ENCODE peak calls at places on chromosomes 5 and 9, in six cellular contexts. One of them, this sample, is unnamed.
A peak's percentile ranks its signal among the peaks of the same experiment; 100 is the strongest.

GRCh38 chr5:78320461-78320860 is 26.0 kb upstream of the AP3B1 start:
- DNase-seq in K562: peak; percentile 25
- DNase-seq in HepG2: peak; percentile 15
- DNase-seq in A549: peak; percentile 33
- DNase-seq in H1: no peak
- DNase-seq in SK-N-SH: peak; percentile 26
- DNase-seq in this sample: no peak

GRCh38 chr5:150164640-150165039 is 1.9 kb upstream of the CDX1 start:
- DNase-seq in A549: no peak
- DNase-seq in K562: no peak
- DNase-seq in SK-N-SH: no peak
- DNase-seq in H1: no peak
- DNase-seq in HepG2: no peak
- DNase-seq in this sample: no peak

GRCh38 chr5:177957241-177957640 is 38.8 kb downstream of the PROP1 start:
- DNase-seq in K562: no peak
- DNase-seq in SK-N-SH: no peak
- DNase-seq in H1: no peak
- DNase-seq in A549: no peak
- DNase-seq in HepG2: no peak
- DNase-seq in this sample: no peak

GRCh38 chr9:72041775-72042194 is 18.6 kb downstream of the C9orf57 start:
- DNase-seq in H1: no peak
- DNase-seq in HepG2: no peak
- DNase-seq in A549: no peak
- DNase-seq in K562: no peak
- DNase-seq in SK-N-SH: no peak
- DNase-seq in this sample: peak; percentile 1

GRCh38 chr9:124511891-124512805 is 4.9 kb upstream of the NR5A1 start:
- DNase-seq in A549: no peak
- DNase-seq in K562: peak; percentile 82
- DNase-seq in HepG2: peak; percentile 64
- DNase-seq in SK-N-SH: peak; percentile 96
- DNase-seq in H1: no peak
- DNase-seq in this sample: no peak

GRCh38 chr9:135241381-135242380 is 154.2 kb downstream of the OLFM1 start:
- DNase-seq in SK-N-SH: no peak
- DNase-seq in HepG2: no peak
- DNase-seq in K562: no peak
- DNase-seq in A549: no peak
- DNase-seq in H1: no peak
- DNase-seq in this sample: no peak

GRCh38 chr5:142883025-142883424 is 112.8 kb downstream of the ARHGAP26 start:
- DNase-seq in A549: no peak
- DNase-seq in SK-N-SH: no peak
- DNase-seq in K562: no peak
- DNase-seq in H1: no peak
- DNase-seq in HepG2: no peak
- DNase-seq in this sample: no peak

GRCh38 chr9:37436540-37436939 is 14.0 kb downstream of the GRHPR start:
- DNase-seq in A549: no peak
- DNase-seq in HepG2: no peak
- DNase-seq in K562: no peak
- DNase-seq in SK-N-SH: no peak
- DNase-seq in H1: no peak
- DNase-seq in this sample: no peak

GRCh38 chr5:24644757-24645156 is at the start of gene CDH10:
- DNase-seq in H1: peak; percentile 92
- DNase-seq in A549: peak; percentile 29
- DNase-seq in SK-N-SH: no peak
- DNase-seq in K562: no peak
- DNase-seq in HepG2: no peak
- DNase-seq in this sample: no peak

GRCh38 chr5:32443145-32443540 is 1.4 kb downstream of the ZFR start:
- DNase-seq in SK-N-SH: peak; percentile 17
- DNase-seq in K562: peak; percentile 23
- DNase-seq in HepG2: no peak
- DNase-seq in A549: no peak
- DNase-seq in H1: no peak
- DNase-seq in this sample: peak; percentile 31

GRCh38 chr5:2168601-2169416 is 286.1 kb upstream of the IRX4 start:
- DNase-seq in HepG2: no peak
- DNase-seq in H1: no peak
- DNase-seq in A549: no peak
- DNase-seq in K562: no peak
- DNase-seq in SK-N-SH: no peak
- DNase-seq in this sample: no peak

GRCh38 chr5:146647656-146648199 is 131.7 kb upstream of the GPR151 start:
- DNase-seq in A549: no peak
- DNase-seq in K562: no peak
- DNase-seq in SK-N-SH: peak; percentile 61
- DNase-seq in H1: no peak
- DNase-seq in HepG2: no peak
- DNase-seq in this sample: no peak

GRCh38 chr5:127412698-127413097 is 104.7 kb upstream of the PRRC1 start:
- DNase-seq in HepG2: no peak
- DNase-seq in H1: no peak
- DNase-seq in A549: no peak
- DNase-seq in K562: no peak
- DNase-seq in SK-N-SH: peak; percentile 23
- DNase-seq in this sample: no peak

GRCh38 chr5:109365653-109366052 is 44.1 kb downstream of the PJA2 start:
- DNase-seq in HepG2: no peak
- DNase-seq in A549: no peak
- DNase-seq in K562: no peak
- DNase-seq in SK-N-SH: no peak
- DNase-seq in H1: no peak
- DNase-seq in this sample: no peak

GRCh38 chr9:2492161-2492560 is 129.4 kb upstream of the VLDLR start:
- DNase-seq in SK-N-SH: no peak
- DNase-seq in A549: no peak
- DNase-seq in HepG2: no peak
- DNase-seq in K562: no peak
- DNase-seq in H1: no peak
- DNase-seq in this sample: no peak

GRCh38 chr5:51383494-51384081 is 340 bp downstream of the ISL1 start:
- DNase-seq in H1: no peak
- DNase-seq in K562: no peak
- DNase-seq in A549: no peak
- DNase-seq in HepG2: no peak
- DNase-seq in SK-N-SH: peak; percentile 23
- DNase-seq in this sample: no peak

GRCh38 chr9:34405719-34406118 is 29.0 kb upstream of the MYORG start:
- DNase-seq in HepG2: no peak
- DNase-seq in A549: no peak
- DNase-seq in SK-N-SH: no peak
- DNase-seq in H1: no peak
- DNase-seq in K562: no peak
- DNase-seq in this sample: no peak

GRCh38 chr9:96391021-96391765 is 7.7 kb upstream of the SLC35D2 start:
- DNase-seq in SK-N-SH: no peak
- DNase-seq in A549: peak; percentile 44
- DNase-seq in HepG2: peak; percentile 96
- DNase-seq in H1: no peak
- DNase-seq in K562: no peak
- DNase-seq in this sample: no peak

GRCh38 chr5:109345699-109346098 is 64.1 kb downstream of the PJA2 start:
- DNase-seq in A549: no peak
- DNase-seq in SK-N-SH: no peak
- DNase-seq in K562: no peak
- DNase-seq in H1: no peak
- DNase-seq in HepG2: no peak
- DNase-seq in this sample: no peak

GRCh38 chr5:45695011-45695667 is 1.0 kb downstream of the HCN1 start:
- DNase-seq in K562: no peak
- DNase-seq in HepG2: no peak
- DNase-seq in A549: no peak
- DNase-seq in SK-N-SH: peak; percentile 12
- DNase-seq in H1: no peak
- DNase-seq in this sample: no peak

GRCh38 chr5:172957458-172957857 is 1.8 kb upstream of the RPL26L1 start:
- DNase-seq in HepG2: no peak
- DNase-seq in A549: no peak
- DNase-seq in H1: no peak
- DNase-seq in SK-N-SH: no peak
- DNase-seq in K562: no peak
- DNase-seq in this sample: no peak

GRCh38 chr5:172956936-172957335 is 2.3 kb upstream of the RPL26L1 start:
- DNase-seq in A549: no peak
- DNase-seq in H1: no peak
- DNase-seq in SK-N-SH: no peak
- DNase-seq in HepG2: no peak
- DNase-seq in K562: no peak
- DNase-seq in this sample: no peak

GRCh38 chr5:172959824-172960799 is 888 bp downstream of the RPL26L1 start:
- DNase-seq in HepG2: no peak
- DNase-seq in H1: no peak
- DNase-seq in SK-N-SH: no peak
- DNase-seq in K562: no peak
- DNase-seq in A549: no peak
- DNase-seq in this sample: no peak

GRCh38 chr5:172956228-172956627 is 3.0 kb upstream of the RPL26L1 start:
- DNase-seq in A549: no peak
- DNase-seq in SK-N-SH: no peak
- DNase-seq in HepG2: no peak
- DNase-seq in H1: no peak
- DNase-seq in K562: no peak
- DNase-seq in this sample: no peak

GRCh38 chr5:172958268-172959046 is 767 bp upstream of the RPL26L1 start:
- DNase-seq in SK-N-SH: peak; percentile 95
- DNase-seq in A549: peak; percentile 84
- DNase-seq in H1: peak; percentile 33
- DNase-seq in K562: peak; percentile 95
- DNase-seq in HepG2: peak; percentile 47
- DNase-seq in this sample: no peak
- TF ChIP-seq CHD2 in SK-N-SH: no peak
- TF ChIP-seq CHD2 in A549: no peak
- TF ChIP-seq CHD2 in H1: no peak
- TF ChIP-seq CHD2 in K562: no peak
- TF ChIP-seq CHD2 in HepG2: no peak
- TF ChIP-seq CHD2 in this sample: no peak

GRCh38 chr5:17854901-17855300 is 220.6 kb downstream of the TAF11L14 start:
- DNase-seq in K562: no peak
- DNase-seq in A549: no peak
- DNase-seq in SK-N-SH: no peak
- DNase-seq in HepG2: no peak
- DNase-seq in H1: no peak
- DNase-seq in this sample: no peak
- TF ChIP-seq CHD2 in K562: no peak
- TF ChIP-seq CHD2 in A549: no peak
- TF ChIP-seq CHD2 in SK-N-SH: no peak
- TF ChIP-seq CHD2 in HepG2: no peak
- TF ChIP-seq CHD2 in H1: no peak
- TF ChIP-seq CHD2 in this sample: no peak

DNA sequence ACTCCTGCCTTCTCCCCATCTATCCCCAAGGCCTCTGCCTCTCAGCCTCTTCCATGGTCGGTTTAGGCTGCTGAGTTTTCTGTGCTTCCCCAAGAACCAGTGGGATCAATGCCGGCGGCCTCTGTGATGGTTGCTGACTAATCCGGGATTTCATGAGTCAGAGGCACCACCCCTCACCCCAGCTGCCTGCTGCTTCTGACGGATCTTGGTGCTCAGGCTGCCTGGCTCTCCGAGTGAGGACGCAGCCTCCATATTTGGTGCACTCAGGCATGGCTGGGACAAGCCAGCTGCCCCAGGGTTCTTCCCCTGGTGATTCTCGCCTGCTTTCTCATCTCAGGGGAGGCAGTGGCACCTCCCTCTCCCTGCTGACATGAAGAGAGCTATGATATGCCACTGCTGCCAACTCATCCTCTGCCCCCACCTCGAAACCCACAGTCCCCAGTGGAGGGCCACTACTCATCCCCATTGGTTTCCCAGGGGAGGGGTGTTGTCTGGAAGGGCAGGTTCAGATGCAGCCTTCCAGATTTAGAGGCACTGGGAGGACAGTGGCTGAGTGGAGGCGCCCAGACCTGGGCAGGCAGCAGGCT is 3.3 kb upstream of the MAN1B1 start:
- DNase-seq in A549: peak; percentile 86
- DNase-seq in SK-N-SH: no peak
- DNase-seq in H1: no peak
- DNase-seq in HepG2: peak; percentile 70
- DNase-seq in K562: peak; percentile 62
- DNase-seq in this sample: peak; percentile 66
- TF ChIP-seq CHD2 in A549: no peak
- TF ChIP-seq CHD2 in SK-N-SH: no peak
- TF ChIP-seq CHD2 in H1: no peak
- TF ChIP-seq CHD2 in HepG2: no peak
- TF ChIP-seq CHD2 in K562: no peak
- TF ChIP-seq CHD2 in this sample: no peak

GRCh38 chr5:68279960-68280359 is 64.4 kb downstream of the PIK3R1 start:
- DNase-seq in H1: no peak
- DNase-seq in K562: peak; percentile 51
- DNase-seq in SK-N-SH: no peak
- DNase-seq in HepG2: no peak
- DNase-seq in A549: no peak
- DNase-seq in this sample: no peak

GRCh38 chr5:68273717-68274409 is 58.3 kb downstream of the PIK3R1 start:
- DNase-seq in K562: no peak
- DNase-seq in H1: no peak
- DNase-seq in HepG2: no peak
- DNase-seq in SK-N-SH: no peak
- DNase-seq in A549: no peak
- DNase-seq in this sample: no peak

GRCh38 chr5:68274847-68275700 is 59.5 kb downstream of the PIK3R1 start:
- DNase-seq in K562: no peak
- DNase-seq in HepG2: no peak
- DNase-seq in SK-N-SH: no peak
- DNase-seq in H1: no peak
- DNase-seq in A549: no peak
- DNase-seq in this sample: no peak

GRCh38 chr5:68276740-68277139 is 61.2 kb downstream of the PIK3R1 start:
- DNase-seq in H1: no peak
- DNase-seq in SK-N-SH: no peak
- DNase-seq in K562: no peak
- DNase-seq in HepG2: no peak
- DNase-seq in A549: no peak
- DNase-seq in this sample: no peak

DNA sequence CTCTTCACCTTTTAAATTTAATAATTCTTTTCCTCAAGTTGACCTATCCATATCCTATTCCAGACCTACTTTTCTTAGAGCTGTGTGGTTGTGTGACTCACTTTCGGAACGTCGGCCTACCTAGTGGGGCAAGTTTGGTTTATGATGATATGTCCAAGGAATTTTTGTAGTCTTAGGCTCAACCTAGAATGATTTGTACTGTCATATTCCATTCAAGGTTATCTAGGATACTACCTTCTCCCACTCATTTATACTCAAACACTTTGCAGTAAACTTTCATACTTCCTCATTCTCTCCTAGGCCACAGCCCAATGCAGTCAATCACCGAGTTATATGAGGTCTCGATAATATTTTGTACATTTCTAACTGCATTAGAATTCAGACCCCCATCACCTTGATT is 61.9 kb downstream of the PIK3R1 start:
- DNase-seq in HepG2: no peak
- DNase-seq in A549: no peak
- DNase-seq in SK-N-SH: no peak
- DNase-seq in K562: no peak
- DNase-seq in H1: no peak
- DNase-seq in this sample: no peak
- TF ChIP-seq CHD2 in HepG2: no peak
- TF ChIP-seq CHD2 in A549: no peak
- TF ChIP-seq CHD2 in SK-N-SH: no peak
- TF ChIP-seq CHD2 in K562: no peak
- TF ChIP-seq CHD2 in H1: no peak
- TF ChIP-seq CHD2 in this sample: no peak

This sample was measured in GM12878.